ENCODE peak calls at places on chromosome 19, in four cellular contexts. F is effector memory CD4-positive, alpha-beta T cell; X is HepG2; Y is uterus. B is an unnamed sample. For H3K27me3, the result is how much of the 10 kb centered on the place peaks cover.

GRCh38 chr19:18500820-18501219 is 21.1 kb downstream of the ELL start:
- DNase-seq in F (no peak), X (no peak), Y (peak), B (peak)

GRCh38 chr19:38287604-38288003 is 16.4 kb upstream of the C19orf33 start:
- DNase-seq in F (no peak), X (no peak), Y (no peak), B (no peak)

GRCh38 chr19:41868120-41868988 is 8.3 kb downstream of the RPS19 start:
- DNase-seq in F (no peak), X (no peak), Y (no peak), B (no peak)

GRCh38 chr19:16429066-16429758 is 42.6 kb downstream of the EPS15L1 start:
- DNase-seq in F (no peak), X (no peak), Y (no peak), B (peak)

GRCh38 chr19:17576758-17577532 is 21.5 kb downstream of the COLGALT1 start:
- DNase-seq in F (no peak), X (no peak), Y (peak), B (peak)

GRCh38 chr19:52171321-52172169 is at the start of gene ZNF836:
- DNase-seq in F (peak), X (peak), Y (peak), B (peak)

GRCh38 chr19:54209748-54210494 is 9.3 kb downstream of the RPS9 start:
- DNase-seq in F (no peak), X (peak), Y (peak), B (peak)

GRCh38 chr19:55353803-55354697 is 469 bp downstream of the COX6B2 start:
- DNase-seq in F (peak), X (no peak), Y (peak), B (peak)

GRCh38 chr19:35347171-35347929 is at the start of gene FFAR1:
- DNase-seq in F (peak), X (no peak), Y (no peak), B (no peak)

GRCh38 chr19:29054886-29055675 is 157.9 kb downstream of the UQCRFS1 start:
- DNase-seq in F (no peak), X (no peak), Y (no peak), B (no peak)

GRCh38 chr19:16371540-16371986 is 46.9 kb downstream of the KLF2 start:
- DNase-seq in F (peak), X (no peak), Y (no peak), B (no peak)

GRCh38 chr19:11692127-11692790 is 46.5 kb downstream of the ZNF823 start:
- DNase-seq in F (no peak), X (peak), Y (no peak), B (no peak)

GRCh38 chr19:42206871-42207755 is 10.4 kb downstream of the DEDD2 start:
- DNase-seq in F (no peak), X (no peak), Y (no peak), B (no peak)

GRCh38 chr19:5037936-5038335 is 69.0 kb downstream of the KDM4B start:
- DNase-seq in F (no peak), X (no peak), Y (no peak), B (no peak)

GRCh38 chr19:344625-345319 is at the start of gene MIER2:
- DNase-seq in F (peak), X (peak), Y (peak), B (peak)

GRCh38 chr19:771332-771785 is 20.4 kb downstream of the MISP start:
- DNase-seq in F (no peak), X (peak), Y (no peak), B (no peak)

GRCh38 chr19:4861147-4861546 is 6.3 kb downstream of the PLIN3 start:
- DNase-seq in F (no peak), X (no peak), Y (no peak), B (peak)

GRCh38 chr19:45972081-45972943 is 1.4 kb downstream of the NOVA2 start:
- DNase-seq in F (no peak), X (no peak), Y (no peak), B (no peak)

GRCh38 chr19:45973564-45974338 is at the start of gene NOVA2:
- DNase-seq in F (no peak), X (no peak), Y (peak), B (peak)

GRCh38 chr19:45971260-45971902 is 2.3 kb downstream of the NOVA2 start:
- DNase-seq in F (no peak), X (no peak), Y (no peak), B (no peak)

GRCh38 chr19:45975296-45975695 is 1.6 kb upstream of the NOVA2 start:
- DNase-seq in F (no peak), X (no peak), Y (no peak), B (no peak)

GRCh38 chr19:45972944-45973525 is 630 bp downstream of the NOVA2 start:
- DNase-seq in F (no peak), X (no peak), Y (no peak), B (peak)
- H3K27me3 ChIP-seq in F (under half), X (under half), Y (under half), B (under half)

DNA sequence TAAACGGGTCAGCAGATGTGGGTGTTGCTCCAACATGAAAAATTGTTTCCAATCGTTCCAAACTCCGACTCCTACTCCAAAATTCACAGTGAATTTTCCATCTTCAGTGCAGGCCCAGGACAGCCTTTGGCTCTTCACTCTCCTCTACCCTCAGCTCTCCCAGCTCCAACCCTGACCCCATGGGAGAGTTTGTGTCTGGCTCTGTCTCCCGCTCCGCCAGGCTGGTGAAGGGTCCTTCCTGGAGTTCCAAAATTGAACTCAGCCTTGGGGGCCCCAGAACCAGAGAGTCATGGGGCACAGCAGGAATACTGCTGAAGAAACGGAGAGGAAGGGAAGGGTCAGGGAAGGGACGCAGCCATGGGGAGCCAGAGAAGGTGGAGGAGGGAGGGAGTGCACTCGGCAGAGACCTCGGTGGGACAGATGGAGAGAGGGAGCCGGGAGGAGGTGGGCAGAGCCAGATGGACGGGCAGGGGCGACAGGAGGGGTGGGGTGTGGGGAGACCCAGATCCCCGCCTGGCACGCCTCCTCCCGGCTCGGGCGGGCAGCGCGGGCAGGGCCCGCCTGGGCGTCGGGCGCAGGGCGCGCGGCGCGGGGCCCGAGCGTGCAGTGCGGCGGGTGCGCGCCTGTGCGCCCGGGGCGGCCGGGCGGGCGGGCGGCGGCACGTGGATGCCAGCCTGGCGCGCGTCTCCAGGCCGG is 45.7 kb downstream of the CELF5 start:
- DNase-seq in F (no peak), X (no peak), Y (no peak), B (no peak)
- H3K27me3 ChIP-seq in F (under half), X (under half), Y (under half), B (under half)

GRCh38 chr19:43786665-43787064 is 5.9 kb upstream of the KCNN4 start:
- DNase-seq in F (no peak), X (no peak), Y (no peak), B (no peak)

GRCh38 chr19:43782689-43783231 is 2.0 kb upstream of the KCNN4 start:
- DNase-seq in F (no peak), X (no peak), Y (no peak), B (no peak)

GRCh38 chr19:43784251-43784980 is 3.6 kb upstream of the KCNN4 start:
- DNase-seq in F (peak), X (no peak), Y (no peak), B (no peak)

GRCh38 chr19:43783636-43784035 is 2.9 kb upstream of the KCNN4 start:
- DNase-seq in F (no peak), X (no peak), Y (no peak), B (no peak)

DNA sequence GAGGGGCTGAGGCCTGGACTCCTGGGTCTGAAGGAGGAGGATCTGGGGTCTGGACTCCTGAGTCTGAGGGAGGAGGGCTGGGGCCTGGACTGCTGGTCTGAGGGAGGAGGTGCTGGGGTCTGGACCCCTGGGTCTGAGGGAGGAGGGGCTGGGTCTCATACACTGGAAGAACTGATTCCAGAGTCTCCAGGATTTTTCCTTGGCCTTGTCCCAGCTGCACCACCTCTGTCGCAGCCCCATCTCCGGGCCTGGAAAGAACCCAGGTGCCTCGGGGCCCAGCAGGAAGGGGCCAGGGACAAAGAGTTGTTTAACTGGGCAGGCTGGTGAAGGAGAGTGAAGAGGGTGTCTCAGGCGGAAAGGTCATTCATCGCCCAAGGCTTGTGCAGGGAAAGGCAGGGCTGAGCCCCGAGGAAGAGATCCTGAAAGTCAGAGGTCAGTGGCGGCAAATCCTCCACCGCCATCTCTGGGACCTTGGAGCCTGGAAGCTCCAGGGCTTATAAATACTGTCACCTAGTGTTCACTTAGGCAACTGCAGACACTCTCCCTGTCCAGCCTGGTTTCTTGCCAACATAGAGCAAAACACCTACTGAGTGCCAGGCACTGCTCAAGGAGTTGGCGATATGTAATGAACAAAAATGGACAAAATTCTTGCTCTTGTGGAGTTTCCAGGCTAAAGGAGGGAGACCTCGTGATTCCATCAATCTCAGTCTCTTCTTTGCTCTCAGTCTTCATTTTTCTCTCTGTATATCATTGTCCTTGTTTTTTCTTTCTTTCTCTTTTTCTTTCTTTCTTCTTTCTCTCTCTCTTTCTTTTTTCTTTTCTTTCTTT is 4.4 kb upstream of the KCNN4 start:
- DNase-seq in F (peak), X (peak), Y (no peak), B (no peak)
- H3K27me3 ChIP-seq in F (under half), X (under half), Y (under half), B (under half)

DNA sequence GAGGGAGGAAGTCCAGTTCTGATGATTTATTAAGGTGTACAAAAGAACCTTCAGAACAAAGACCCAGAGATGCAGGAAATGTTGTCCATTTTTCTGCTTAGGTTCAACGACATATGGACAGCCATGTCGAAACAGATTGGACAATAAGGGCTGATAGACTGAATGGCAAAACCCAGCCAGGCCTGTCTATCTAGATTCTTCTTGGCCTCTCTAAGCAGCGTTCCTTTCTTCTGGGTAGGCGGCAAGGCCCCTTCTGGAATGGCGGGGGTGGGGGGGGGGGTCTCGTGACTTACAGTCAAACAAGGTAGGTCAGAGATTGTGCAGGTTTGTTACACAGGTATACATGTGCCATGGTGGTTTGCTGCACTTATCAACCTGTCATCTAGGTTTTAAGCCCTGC is 39.7 kb upstream of the PEPD start:
- DNase-seq in F (no peak), X (no peak), Y (no peak), B (no peak)
- H3K27me3 ChIP-seq in F (under half), X (under half), Y (under half), B (under half)